ENCODE peak calls at places on chromosomes 2 and 18, in four cellular contexts. I, R, V and L are unnamed samples. For H3K4me1, the result is how much of the 10 kb centered on the place peaks cover.

GRCh38 chr18:48542513-48543181 is 3.8 kb downstream of the CTIF start:
- DNase-seq in I (peak), R (no peak), V (no peak), L (no peak)

GRCh38 chr2:207107120-207107519 is 58.6 kb downstream of the KLF7 start:
- DNase-seq in I (no peak), R (no peak), V (no peak), L (no peak)

GRCh38 chr18:67211646-67212045 is 304.9 kb downstream of the DSEL start:
- DNase-seq in I (no peak), R (no peak), V (no peak), L (no peak)

GRCh38 chr2:218698885-218699284 is 11.8 kb upstream of the TTLL4 start:
- DNase-seq in I (no peak), R (no peak), V (no peak), L (no peak)

GRCh38 chr2:7866104-7866503 is 815.8 kb upstream of the ID2 start:
- DNase-seq in I (no peak), R (no peak), V (no peak), L (no peak)

GRCh38 chr2:47065343-47065742 is 89.8 kb downstream of the STPG4 start:
- DNase-seq in I (peak), R (no peak), V (no peak), L (no peak)

GRCh38 chr2:1887915-1888314 is 143.6 kb upstream of the PXDN start:
- DNase-seq in I (peak), R (no peak), V (no peak), L (no peak)

GRCh38 chr2:18282026-18282425 is 278.4 kb downstream of the RDH14 start:
- DNase-seq in I (no peak), R (no peak), V (no peak), L (no peak)

GRCh38 chr2:128317186-128317897 is 1.3 kb downstream of the HS6ST1 start:
- DNase-seq in I (peak), R (no peak), V (peak), L (peak)

GRCh38 chr18:76578571-76579300 is 83.7 kb upstream of the ZNF516 start:
- DNase-seq in I (peak), R (no peak), V (no peak), L (no peak)

GRCh38 chr2:3284657-3285630 is 92.7 kb downstream of the EIPR1 start:
- DNase-seq in I (no peak), R (no peak), V (peak), L (no peak)

GRCh38 chr18:76721207-76721996 is 101.0 kb upstream of the ZNF236 start:
- DNase-seq in I (no peak), R (no peak), V (no peak), L (no peak)

GRCh38 chr2:240962371-240963064 is 35.9 kb upstream of the SNED1 start:
- DNase-seq in I (peak), R (peak), V (peak), L (no peak)

GRCh38 chr2:210991107-210991506 is 434.7 kb downstream of the CPS1 start:
- DNase-seq in I (no peak), R (no peak), V (no peak), L (no peak)

DNA sequence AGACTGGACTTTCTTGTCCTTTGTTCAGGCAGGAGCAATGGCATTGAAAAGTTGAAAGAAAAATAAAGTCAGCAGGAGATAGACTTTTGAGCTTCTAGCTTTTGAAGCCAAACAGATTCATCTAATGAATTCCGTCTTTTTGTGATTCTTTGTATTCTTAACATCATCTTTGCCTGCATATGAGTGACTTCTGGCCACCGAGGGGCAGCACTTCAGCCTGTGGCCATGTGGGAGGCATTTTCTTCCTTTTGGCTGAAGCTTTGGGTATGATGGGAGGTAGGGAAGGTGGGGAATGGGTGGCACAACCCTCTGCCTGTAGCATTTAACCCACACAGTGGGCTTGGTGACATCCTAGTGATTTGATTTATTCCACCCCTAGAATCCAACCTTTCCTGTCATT is 220.6 kb downstream of the SETBP1 start:
- DNase-seq in I (peak), R (no peak), V (no peak), L (no peak)
- TF ChIP-seq CTCF in I (peak), R (no peak), V (no peak), L (no peak)

GRCh38 chr18:9139400-9140039 is 2.9 kb downstream of the ANKRD12 start:
- DNase-seq in I (no peak), R (no peak), V (no peak), L (no peak)

GRCh38 chr18:9135081-9135911 is 1.3 kb upstream of the ANKRD12 start:
- DNase-seq in I (no peak), R (no peak), V (no peak), L (no peak)

GRCh38 chr18:9135912-9136314 is 668 bp upstream of the ANKRD12 start:
- DNase-seq in I (peak), R (no peak), V (no peak), L (no peak)

GRCh38 chr18:9136315-9137141 is at the start of gene ANKRD12:
- DNase-seq in I (peak), R (peak), V (peak), L (peak)

DNA sequence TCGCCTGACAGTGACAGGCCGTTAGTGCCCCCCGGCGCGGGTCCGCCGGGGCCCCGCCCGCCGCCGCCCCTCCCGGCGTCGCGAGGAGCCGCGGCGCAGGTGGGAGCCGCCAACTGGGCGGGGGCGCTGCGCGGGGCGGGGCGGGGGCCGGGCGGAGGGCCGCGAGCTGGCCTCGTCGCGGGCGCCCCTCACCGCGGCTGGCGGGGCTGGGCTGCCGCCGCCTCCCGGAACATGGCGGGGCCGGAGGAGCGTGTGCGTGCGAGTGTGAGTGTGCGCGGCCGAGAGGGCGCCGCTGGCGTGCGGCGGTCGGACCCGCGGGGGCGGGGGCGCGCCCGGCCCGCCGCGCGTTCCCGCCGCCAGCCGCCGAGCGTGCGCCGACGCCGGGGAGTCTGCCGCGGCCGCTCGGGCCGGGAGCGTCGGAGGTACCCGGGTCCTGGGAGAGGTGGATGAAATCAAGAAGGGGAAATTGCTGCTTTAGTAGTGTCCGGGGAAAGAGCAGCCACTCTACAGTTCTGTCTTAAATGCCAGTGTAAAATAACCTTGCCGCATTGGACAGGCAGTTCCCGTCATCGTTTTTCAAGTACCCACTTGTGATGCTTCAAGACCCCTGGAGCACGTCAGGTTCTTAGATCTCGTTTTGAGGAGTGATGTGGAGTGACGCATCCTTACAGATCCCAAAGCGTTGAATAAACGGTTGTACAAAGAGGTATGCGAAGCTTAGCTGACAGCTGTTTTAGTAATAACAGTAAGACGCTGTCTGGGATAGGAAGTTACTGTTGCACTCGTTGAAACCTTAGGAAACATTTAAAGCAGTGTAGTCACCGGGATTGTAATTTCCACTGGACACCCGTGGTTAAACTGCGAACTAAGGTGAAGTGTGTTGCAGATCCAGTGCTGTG is 836 bp downstream of the ANKRD12 start:
- DNase-seq in I (peak), R (no peak), V (peak), L (peak)
- H3K4me1 ChIP-seq in I (under half), R (half or more), V (half or more), L (under half)

GRCh38 chr2:239252433-239253200 is 148.2 kb downstream of the HDAC4 start:
- DNase-seq in I (no peak), R (peak), V (no peak), L (no peak)
- TF ChIP-seq POLR2AphosphoS5 in I (no peak), R (no peak), V (peak), L (no peak)

GRCh38 chr2:49465157-49465831 is 311.0 kb upstream of the FSHR start:
- DNase-seq in I (no peak), R (no peak), V (no peak), L (no peak)

DNA sequence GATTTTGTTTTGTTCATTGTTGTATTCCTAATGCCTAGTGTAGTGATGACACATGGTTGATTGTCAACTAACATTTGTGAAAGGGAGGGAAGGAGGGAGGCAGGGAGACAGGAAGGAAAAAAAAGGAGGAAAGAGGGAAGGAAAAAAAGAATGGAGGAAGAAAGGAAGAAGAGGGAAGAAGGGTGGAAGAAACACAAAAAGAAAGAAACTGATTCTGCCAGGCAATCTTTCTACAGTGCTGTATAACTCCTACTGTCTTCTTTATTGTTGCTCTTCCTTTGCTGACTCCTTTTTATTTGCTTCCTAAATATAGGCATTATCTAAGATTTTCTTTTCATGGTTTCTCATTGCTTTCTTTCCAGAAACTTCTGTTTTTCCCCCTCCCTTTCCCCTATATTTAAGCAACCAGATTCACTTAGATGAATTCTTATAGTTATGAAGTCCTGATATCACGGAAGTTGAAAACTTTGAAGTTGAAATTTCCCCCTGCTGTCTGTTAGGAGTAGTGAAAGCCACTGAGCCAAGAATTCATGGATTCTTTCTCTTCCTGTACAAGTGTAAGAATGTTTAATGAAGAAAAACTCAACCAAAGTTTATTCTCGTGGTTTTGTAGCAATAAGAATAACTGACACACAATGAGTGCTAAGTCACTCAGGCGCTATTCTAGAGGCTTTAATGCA is 305.1 kb upstream of the FSHR start:
- DNase-seq in I (peak), R (no peak), V (no peak), L (no peak)
- TF ChIP-seq CTCF in I (peak), R (no peak), V (no peak), L (no peak)

DNA sequence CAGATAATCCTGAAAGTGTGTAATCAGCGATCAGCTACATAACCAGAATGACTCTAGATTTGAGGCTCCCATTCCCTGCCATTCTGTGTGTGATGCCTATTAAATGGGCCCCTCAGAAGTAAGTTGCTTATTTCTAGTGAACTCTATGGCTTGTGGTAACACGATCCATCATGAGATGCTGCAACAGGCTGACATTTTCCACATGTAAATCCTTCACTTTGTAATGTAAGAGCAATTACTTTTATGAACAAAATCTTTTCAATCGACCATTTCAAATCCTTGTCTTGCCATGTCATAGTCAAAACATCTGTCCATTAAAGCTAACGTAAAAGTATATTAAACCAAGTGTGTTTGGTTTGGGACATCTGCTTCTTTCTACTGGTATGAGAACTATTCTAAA is 175.9 kb upstream of the ETAA1 start:
- DNase-seq in I (no peak), R (no peak), V (no peak), L (no peak)
- H3K4me1 ChIP-seq in I (under half), R (under half), V (under half), L (under half)

DNA sequence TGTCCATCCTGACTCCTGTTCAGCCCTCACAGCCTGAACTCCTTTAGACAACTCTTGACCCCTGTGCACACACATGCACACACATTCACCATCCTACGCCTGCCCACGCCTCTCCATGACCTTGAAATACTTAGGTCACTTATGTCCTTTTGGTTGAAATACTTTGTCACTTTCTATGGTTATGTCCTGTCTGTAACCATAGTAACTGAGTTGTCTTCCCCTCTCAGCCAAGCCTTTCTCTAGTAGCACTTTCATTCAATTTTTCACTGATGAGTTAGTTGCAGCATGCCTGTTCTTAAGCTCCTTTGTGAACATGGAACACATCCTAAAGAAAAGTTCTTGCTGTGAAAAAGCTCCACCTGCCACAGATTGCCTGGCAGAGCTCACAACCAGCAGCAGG is 225.7 kb downstream of the SEPTIN10 start:
- DNase-seq in I (no peak), R (no peak), V (no peak), L (no peak)
- TF ChIP-seq POLR2AphosphoS5 in I (no peak), R (no peak), V (no peak), L (no peak)

DNA sequence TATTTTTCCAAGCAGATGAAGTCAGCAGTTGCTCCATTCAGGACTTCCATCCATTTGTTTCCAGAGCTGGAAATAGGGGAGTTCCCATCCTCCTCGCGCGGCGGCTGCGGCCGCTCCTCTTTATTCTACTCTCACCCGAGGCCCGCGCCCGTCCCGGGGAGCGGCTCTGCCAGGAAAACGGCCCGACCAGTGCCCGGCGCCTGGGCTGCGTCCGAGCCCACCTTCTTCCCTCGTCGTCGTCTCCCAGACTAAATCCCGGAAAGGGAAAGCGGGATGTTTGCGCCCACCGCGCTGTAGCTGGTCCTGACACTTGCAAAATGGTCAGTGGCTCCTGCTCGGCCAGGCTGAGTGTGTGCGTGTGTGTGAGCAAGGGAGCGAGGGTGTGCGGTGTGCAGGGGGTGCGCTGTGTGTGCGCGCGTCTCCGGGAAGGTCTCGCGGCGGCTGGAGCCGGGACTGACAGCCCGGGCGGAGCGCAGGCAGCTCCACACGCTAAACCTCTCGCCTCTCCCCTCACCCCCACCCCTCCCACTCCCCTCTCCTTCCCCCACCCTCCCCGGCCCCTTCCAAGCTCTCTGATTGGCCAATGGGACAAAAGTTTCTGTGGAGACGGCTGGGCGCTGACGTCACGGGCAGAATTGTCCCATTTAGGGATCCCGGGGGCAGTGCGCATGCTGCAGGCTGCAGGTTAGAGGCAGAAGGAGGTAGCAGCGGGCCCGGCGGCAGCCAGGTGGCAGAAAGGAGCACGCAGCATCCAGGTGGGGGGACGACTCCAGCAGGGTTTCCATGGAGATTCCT is at the start of gene NOL4:
- DNase-seq in I (peak), R (no peak), V (peak), L (peak)
- TF ChIP-seq CTCF in I (peak), R (no peak), V (peak), L (no peak)

GRCh38 chr2:19544020-19544383 is 185.6 kb upstream of the OSR1 start:
- DNase-seq in I (no peak), R (no peak), V (no peak), L (no peak)
- H3K4me1 ChIP-seq in I (under half), R (under half), V (under half), L (under half)

DNA sequence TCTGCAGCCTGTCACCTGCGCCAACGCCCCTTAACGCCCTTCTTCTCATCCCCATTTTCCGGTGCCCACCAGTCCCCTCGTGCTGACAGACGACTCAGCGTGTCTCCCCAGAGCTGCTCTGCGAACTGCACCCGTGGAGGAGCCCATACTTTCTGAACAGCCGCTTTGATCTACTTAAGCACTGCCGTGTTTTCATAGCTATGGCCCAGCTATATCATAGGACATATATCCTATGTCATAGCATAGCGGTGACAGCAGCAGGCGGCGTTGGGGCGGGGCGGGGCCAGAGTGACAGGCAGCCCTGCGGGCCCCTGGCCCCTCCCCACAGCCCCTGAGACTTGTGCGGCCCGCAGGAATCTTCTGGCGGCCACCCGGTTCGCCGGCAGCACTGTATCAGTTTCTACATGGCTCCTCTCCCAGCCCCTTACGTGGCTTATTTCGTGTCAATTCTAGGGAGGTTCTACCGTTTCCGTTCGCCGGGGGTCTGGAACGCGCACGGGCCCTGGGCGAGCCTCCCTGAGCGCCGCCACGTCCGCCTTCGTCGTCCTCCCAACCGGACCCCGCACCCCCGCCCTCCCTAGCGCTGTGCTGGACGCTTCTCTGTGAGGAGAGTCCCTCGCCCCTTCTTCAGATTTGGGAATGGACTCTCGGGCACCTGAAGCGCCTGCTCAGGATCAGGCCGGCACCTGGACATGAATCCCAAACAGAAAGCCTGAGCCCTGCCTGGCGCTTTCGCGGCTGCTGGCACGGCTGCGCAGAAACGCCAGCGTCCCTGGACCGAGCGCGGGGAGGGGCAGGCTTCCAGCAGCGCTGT is 35.4 kb downstream of the PTPN18 start:
- DNase-seq in I (peak), R (no peak), V (peak), L (peak)
- TF ChIP-seq POLR2AphosphoS5 in I (peak), R (no peak), V (peak), L (peak)

GRCh38 chr2:71715241-71715750 is 261.9 kb downstream of the DYSF start:
- DNase-seq in I (no peak), R (no peak), V (no peak), L (no peak)

GRCh38 chr2:71713581-71714580 is 260.5 kb downstream of the DYSF start:
- DNase-seq in I (no peak), R (no peak), V (no peak), L (no peak)

GRCh38 chr2:71714601-71715240 is 261.4 kb downstream of the DYSF start:
- DNase-seq in I (no peak), R (no peak), V (no peak), L (no peak)

GRCh38 chr2:71716697-71717624 is 263.6 kb downstream of the DYSF start:
- DNase-seq in I (no peak), R (peak), V (peak), L (peak)

DNA sequence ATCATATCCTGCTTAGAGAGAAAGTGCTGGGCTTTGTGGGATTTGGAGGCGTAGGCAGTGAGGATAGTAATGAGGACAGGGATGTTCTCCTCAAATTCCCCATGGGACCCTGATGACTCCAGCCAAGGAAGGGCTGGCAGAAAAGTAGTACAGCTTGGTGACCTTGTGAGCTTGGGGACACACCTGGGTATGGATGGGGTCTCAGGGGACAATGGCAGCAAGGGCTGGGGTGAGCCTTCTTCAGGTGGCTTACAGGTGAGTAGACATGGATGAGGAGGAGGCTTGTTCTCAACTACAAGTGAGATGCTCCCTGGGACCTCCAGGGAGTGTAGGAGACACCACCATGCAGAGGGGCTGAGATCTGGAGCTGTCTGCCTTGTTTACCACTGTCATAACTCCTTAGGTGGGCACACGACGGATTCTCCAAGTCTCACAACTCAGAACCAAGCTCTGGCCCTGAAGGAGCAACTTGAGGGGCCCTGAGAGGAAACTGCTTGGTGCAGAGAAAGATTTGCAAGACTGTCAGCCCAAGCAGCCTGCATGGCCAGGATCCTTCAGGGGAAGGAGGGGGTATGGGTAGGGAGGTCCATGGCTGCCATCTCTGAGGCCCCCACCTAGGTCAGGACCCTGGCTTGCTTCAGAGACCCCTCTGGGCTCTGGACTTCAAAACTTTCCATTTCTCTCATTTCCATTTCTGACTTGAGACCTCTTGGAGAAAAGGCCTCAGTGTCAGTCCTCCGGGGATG is 262.8 kb downstream of the DYSF start:
- DNase-seq in I (no peak), R (no peak), V (no peak), L (no peak)
- TF ChIP-seq CTCF in I (no peak), R (no peak), V (no peak), L (no peak)